ENCODE peak calls at places on chromosome 2, in four cellular contexts. D, O, E and J are unnamed samples.

GRCh38 chr2:233414777-233415570 is 60.7 kb downstream of the DGKD start:
- DNase-seq in D (peak; percentile 72), E (no peak), O (no peak), J (peak; percentile 89)

GRCh38 chr2:136131484-136131960 is 13.6 kb upstream of the CXCR4 start:
- DNase-seq in O (no peak), E (no peak), D (no peak), J (no peak)

GRCh38 chr2:172282944-172283343 is 144.4 kb upstream of the ITGA6 start:
- DNase-seq in D (peak; percentile 64), E (peak; percentile 62), O (no peak), J (no peak)

GRCh38 chr2:33133436-33133835 is 186.7 kb downstream of the LTBP1 start:
- DNase-seq in O (no peak), E (peak; percentile 64), D (no peak), J (peak; percentile 68)

GRCh38 chr2:101175991-101176390 is 24.8 kb upstream of the TBC1D8 start:
- DNase-seq in E (peak; percentile 40), O (no peak), D (no peak), J (no peak)

GRCh38 chr2:78992807-78993517 is 32.5 kb upstream of the REG3G start:
- DNase-seq in E (no peak), D (no peak), O (no peak), J (no peak)

GRCh38 chr2:241882090-241882625 is 12.6 kb downstream of the RTP5 start:
- DNase-seq in E (no peak), D (peak; percentile 67), O (no peak), J (peak; percentile 69)

GRCh38 chr2:212538156-212539144 is at the start of gene ERBB4:
- DNase-seq in O (peak; percentile 45), D (peak; percentile 69), E (peak; percentile 18), J (peak; percentile 14)

GRCh38 chr2:118227698-118228508 is 139.6 kb downstream of the INSIG2 start:
- DNase-seq in D (no peak), E (no peak), O (no peak), J (no peak)

GRCh38 chr2:30662268-30663131 is 144.7 kb downstream of the CAPN13 start:
- DNase-seq in D (no peak), E (no peak), O (no peak), J (no peak)

GRCh38 chr2:214035091-214035852 is 375.6 kb upstream of the VWC2L start:
- DNase-seq in O (no peak), D (no peak), E (no peak), J (peak; percentile 5)

GRCh38 chr2:25926913-25927312 is 48.6 kb upstream of the ASXL2 start:
- DNase-seq in D (no peak), E (no peak), O (no peak), J (no peak)

GRCh38 chr2:10914272-10914693 is 2.5 kb downstream of the KCNF1 start:
- DNase-seq in O (no peak), E (no peak), D (no peak), J (no peak)

GRCh38 chr2:159984034-159984433 is 78.4 kb downstream of the PLA2R1 start:
- DNase-seq in O (no peak), D (no peak), E (no peak), J (no peak)

GRCh38 chr2:234137400-234138014 is 87.0 kb downstream of the SPP2 start:
- DNase-seq in O (no peak), E (peak; percentile 62), D (no peak), J (no peak)

GRCh38 chr2:200411831-200412230 is 98.0 kb downstream of the KCTD18 start:
- DNase-seq in E (peak; percentile 72), D (no peak), O (no peak), J (no peak)

GRCh38 chr2:119407430-119408220 is 24.0 kb upstream of the TMEM37 start:
- DNase-seq in D (no peak), O (peak; percentile 14), E (peak; percentile 79), J (peak; percentile 20)
- H3K27ac ChIP-seq in D (no peak overlapping the region), O (no peak overlapping the region), E (no peak overlapping the region), J (no peak overlapping the region)

GRCh38 chr2:20226152-20226545 is 1.2 kb upstream of the SDC1 start:
- DNase-seq in O (no peak), E (no peak), D (no peak), J (peak; percentile 1)

GRCh38 chr2:20223345-20224190 is 1.4 kb downstream of the SDC1 start:
- DNase-seq in O (no peak), E (peak; percentile 64), D (no peak), J (no peak)

GRCh38 chr2:20224716-20225293 is at the start of gene SDC1:
- DNase-seq in E (peak; percentile 58), O (no peak), D (peak; percentile 61), J (no peak)

GRCh38 chr2:20224191-20224715 is 677 bp downstream of the SDC1 start:
- DNase-seq in D (no peak), O (no peak), E (no peak), J (no peak)

DNA sequence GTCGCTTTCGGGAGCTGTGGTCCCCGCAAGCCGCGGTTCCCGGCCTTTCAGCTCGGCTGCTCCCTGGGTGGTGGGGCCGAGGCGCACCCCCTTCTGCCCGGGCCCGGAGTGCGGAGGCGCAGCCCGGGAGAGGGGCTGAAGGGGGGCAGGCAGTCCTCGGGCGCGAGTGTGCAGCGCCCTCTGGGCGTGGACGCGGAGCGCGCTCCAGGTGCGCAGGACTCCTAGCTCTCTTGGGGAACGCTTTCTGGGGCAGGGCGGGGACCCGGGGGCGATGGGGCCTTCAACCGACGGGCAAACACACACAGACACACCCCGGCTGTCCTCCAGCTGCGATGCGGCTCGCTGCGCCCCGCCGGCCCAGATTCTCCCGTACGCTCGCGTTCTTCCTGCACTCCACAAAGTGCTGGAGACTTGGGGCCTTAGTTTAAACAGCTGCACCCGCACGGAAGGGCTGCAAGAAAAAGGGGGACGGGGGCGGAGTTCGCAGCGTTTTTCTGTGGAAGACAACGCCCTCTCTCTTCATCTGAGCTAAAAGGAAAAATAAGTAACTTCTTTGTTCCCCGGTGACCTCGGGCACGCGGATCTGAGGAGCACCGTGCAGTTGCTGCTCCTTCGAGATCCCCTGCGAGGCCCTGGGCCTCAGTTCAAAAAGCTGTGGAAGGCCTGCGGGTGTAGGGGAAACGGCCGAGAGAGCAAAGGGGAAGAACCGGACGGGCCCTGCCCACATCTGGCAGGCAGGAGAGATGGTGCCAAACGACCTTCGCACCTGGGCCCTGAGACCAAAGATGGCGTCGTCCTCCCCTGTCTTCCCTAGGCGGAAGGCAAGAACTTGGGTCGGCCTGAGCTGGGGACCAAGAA is 593 bp upstream of the SDC1 start:
- DNase-seq in O (peak; percentile 30), D (no peak), E (peak; percentile 42), J (no peak)
- H3K27ac ChIP-seq in O (no peak overlapping the region), D (no peak overlapping the region), E (no peak overlapping the region), J (no peak overlapping the region)

GRCh38 chr2:39139511-39140237 is 18.8 kb upstream of the SOS1 start:
- DNase-seq in D (no peak), E (no peak), O (no peak), J (no peak)
- H3K27ac ChIP-seq in D (no peak overlapping the region), E (no peak overlapping the region), O (no peak overlapping the region), J (peak overlapping the region; percentile 74)

DNA sequence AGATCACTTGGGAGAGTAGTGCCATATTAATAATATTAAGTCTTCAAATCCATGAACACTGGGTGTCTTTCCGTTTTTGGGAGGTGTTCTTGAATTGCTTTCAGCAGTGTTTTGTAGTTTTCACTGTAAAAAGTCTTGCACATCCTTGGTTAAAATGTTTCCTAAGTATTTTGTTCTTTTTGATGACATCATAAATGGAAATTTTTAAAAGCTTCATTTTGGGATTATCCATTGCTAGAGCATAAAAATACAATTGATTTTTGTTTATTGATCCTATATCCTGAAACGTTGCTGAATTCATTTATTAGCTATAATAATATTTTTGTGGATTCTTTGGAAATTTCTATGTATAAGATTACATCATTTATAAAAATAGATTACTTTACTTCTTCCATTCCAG is 96.8 kb downstream of the ARHGEF4 start:
- DNase-seq in O (no peak), E (no peak), D (no peak), J (no peak)
- H3K27ac ChIP-seq in O (no peak overlapping the region), E (no peak overlapping the region), D (no peak overlapping the region), J (no peak overlapping the region)

GRCh38 chr2:165528691-165529090 is 59.2 kb downstream of the CSRNP3 start:
- DNase-seq in E (no peak), D (peak; percentile 34), O (no peak), J (no peak)

GRCh38 chr2:165524720-165525119 is 55.2 kb downstream of the CSRNP3 start:
- DNase-seq in E (no peak), O (no peak), D (no peak), J (no peak)

GRCh38 chr2:165533331-165533730 is 63.8 kb downstream of the CSRNP3 start:
- DNase-seq in O (no peak), E (no peak), D (no peak), J (no peak)

GRCh38 chr2:165529130-165529529 is 59.6 kb downstream of the CSRNP3 start:
- DNase-seq in O (no peak), D (no peak), E (peak; percentile 8), J (no peak)
- H3K27ac ChIP-seq in O (no peak overlapping the region), D (no peak overlapping the region), E (no peak overlapping the region), J (no peak overlapping the region)

GRCh38 chr2:223841436-223842180 is 4.2 kb upstream of the AP1S3 start:
- DNase-seq in O (no peak), D (no peak), E (no peak), J (no peak)
- H3K27ac ChIP-seq in O (no peak overlapping the region), D (no peak overlapping the region), E (no peak overlapping the region), J (no peak overlapping the region)